ENCODE peak calls at places on chromosomes 11 and 22, in ten cellular contexts. One of them, this sample, is unnamed.
A peak's percentile ranks its signal among the peaks of the same experiment; 100 is the strongest.

GRCh38 chr11:111422494-111423249 is 43.6 kb upstream of the POU2AF1 start:
- DNase-seq in endothelial cell: peak; percentile 78
- DNase-seq in lower lobe of right lung: peak; percentile 61
- DNase-seq in mammary epithelial cell: no peak
- DNase-seq in GM23338: peak; percentile 90
- DNase-seq in B cell: peak; percentile 89
- DNase-seq in endothelial cell of umbilical vein: no peak
- DNase-seq in fibroblast of villous mesenchyme: peak; percentile 41
- DNase-seq in neural progenitor cell: peak; percentile 85
- DNase-seq in fibroblast of lung: peak; percentile 31
- DNase-seq in this sample: peak; percentile 62

GRCh38 chr11:76123243-76123642 is 83.1 kb downstream of the WNT11 start:
- DNase-seq in endothelial cell: no peak
- DNase-seq in lower lobe of right lung: no peak
- DNase-seq in mammary epithelial cell: no peak
- DNase-seq in GM23338: peak; percentile 55
- DNase-seq in B cell: no peak
- DNase-seq in endothelial cell of umbilical vein: no peak
- DNase-seq in fibroblast of villous mesenchyme: no peak
- DNase-seq in neural progenitor cell: no peak
- DNase-seq in fibroblast of lung: no peak
- DNase-seq in this sample: no peak

GRCh38 chr11:103826856-103827255 is 209.6 kb upstream of the DDI1 start:
- DNase-seq in endothelial cell: no peak
- DNase-seq in lower lobe of right lung: no peak
- DNase-seq in mammary epithelial cell: no peak
- DNase-seq in GM23338: no peak
- DNase-seq in B cell: no peak
- DNase-seq in endothelial cell of umbilical vein: no peak
- DNase-seq in fibroblast of villous mesenchyme: no peak
- DNase-seq in neural progenitor cell: no peak
- DNase-seq in fibroblast of lung: no peak
- DNase-seq in this sample: no peak

GRCh38 chr11:63762662-63763505 is 5.7 kb downstream of the ZFTA start:
- DNase-seq in endothelial cell: peak; percentile 41
- DNase-seq in lower lobe of right lung: no peak
- DNase-seq in mammary epithelial cell: no peak
- DNase-seq in GM23338: peak; percentile 71
- DNase-seq in B cell: no peak
- DNase-seq in endothelial cell of umbilical vein: peak; percentile 20
- DNase-seq in fibroblast of villous mesenchyme: peak; percentile 62
- DNase-seq in neural progenitor cell: peak; percentile 90
- DNase-seq in fibroblast of lung: peak; percentile 73
- DNase-seq in this sample: no peak

GRCh38 chr11:134453441-134453840 is 41.4 kb upstream of the B3GAT1 start:
- DNase-seq in endothelial cell: no peak
- DNase-seq in lower lobe of right lung: no peak
- DNase-seq in mammary epithelial cell: no peak
- DNase-seq in GM23338: no peak
- DNase-seq in B cell: no peak
- DNase-seq in endothelial cell of umbilical vein: no peak
- DNase-seq in fibroblast of villous mesenchyme: no peak
- DNase-seq in neural progenitor cell: no peak
- DNase-seq in fibroblast of lung: no peak
- DNase-seq in this sample: no peak

GRCh38 chr22:25903294-25903693 is 161.3 kb downstream of the MYO18B start:
- DNase-seq in endothelial cell: peak; percentile 48
- DNase-seq in lower lobe of right lung: no peak
- DNase-seq in mammary epithelial cell: no peak
- DNase-seq in GM23338: peak; percentile 85
- DNase-seq in B cell: no peak
- DNase-seq in endothelial cell of umbilical vein: no peak
- DNase-seq in fibroblast of villous mesenchyme: no peak
- DNase-seq in neural progenitor cell: peak; percentile 66
- DNase-seq in fibroblast of lung: no peak
- DNase-seq in this sample: no peak

GRCh38 chr11:132838621-132839020 is 693.7 kb downstream of the OPCML start:
- DNase-seq in endothelial cell: no peak
- DNase-seq in lower lobe of right lung: no peak
- DNase-seq in mammary epithelial cell: peak; percentile 19
- DNase-seq in GM23338: no peak
- DNase-seq in B cell: no peak
- DNase-seq in endothelial cell of umbilical vein: no peak
- DNase-seq in fibroblast of villous mesenchyme: no peak
- DNase-seq in neural progenitor cell: no peak
- DNase-seq in fibroblast of lung: peak; percentile 45
- DNase-seq in this sample: peak; percentile 38

GRCh38 chr11:13269775-13270174 is 7.8 kb upstream of the BMAL1 start:
- DNase-seq in endothelial cell: no peak
- DNase-seq in lower lobe of right lung: no peak
- DNase-seq in mammary epithelial cell: peak; percentile 78
- DNase-seq in GM23338: no peak
- DNase-seq in B cell: no peak
- DNase-seq in endothelial cell of umbilical vein: no peak
- DNase-seq in fibroblast of villous mesenchyme: no peak
- DNase-seq in neural progenitor cell: no peak
- DNase-seq in fibroblast of lung: no peak
- DNase-seq in this sample: peak; percentile 40

GRCh38 chr22:19875061-19875530 is 20.4 kb upstream of the GNB1L start:
- DNase-seq in endothelial cell: no peak
- DNase-seq in lower lobe of right lung: no peak
- DNase-seq in mammary epithelial cell: no peak
- DNase-seq in GM23338: no peak
- DNase-seq in B cell: no peak
- DNase-seq in endothelial cell of umbilical vein: no peak
- DNase-seq in fibroblast of villous mesenchyme: no peak
- DNase-seq in neural progenitor cell: no peak
- DNase-seq in fibroblast of lung: no peak
- DNase-seq in this sample: no peak

GRCh38 chr11:69634590-69634989 is 6.4 kb upstream of the CCND1 start:
- DNase-seq in endothelial cell: no peak
- DNase-seq in lower lobe of right lung: no peak
- DNase-seq in mammary epithelial cell: no peak
- DNase-seq in GM23338: no peak
- DNase-seq in B cell: no peak
- DNase-seq in endothelial cell of umbilical vein: no peak
- DNase-seq in fibroblast of villous mesenchyme: no peak
- DNase-seq in neural progenitor cell: no peak
- DNase-seq in fibroblast of lung: no peak
- DNase-seq in this sample: no peak

GRCh38 chr11:129209891-129210830 is 18.0 kb upstream of the ARHGAP32 start:
- DNase-seq in endothelial cell: no peak
- DNase-seq in lower lobe of right lung: no peak
- DNase-seq in mammary epithelial cell: no peak
- DNase-seq in GM23338: no peak
- DNase-seq in B cell: no peak
- DNase-seq in endothelial cell of umbilical vein: no peak
- DNase-seq in fibroblast of villous mesenchyme: peak; percentile 17
- DNase-seq in neural progenitor cell: no peak
- DNase-seq in fibroblast of lung: no peak
- DNase-seq in this sample: no peak

GRCh38 chr11:100010393-100010792 is 676.7 kb upstream of the ARHGAP42 start:
- DNase-seq in endothelial cell: peak; percentile 3
- DNase-seq in lower lobe of right lung: no peak
- DNase-seq in mammary epithelial cell: no peak
- DNase-seq in GM23338: peak; percentile 59
- DNase-seq in B cell: no peak
- DNase-seq in endothelial cell of umbilical vein: no peak
- DNase-seq in fibroblast of villous mesenchyme: no peak
- DNase-seq in neural progenitor cell: no peak
- DNase-seq in fibroblast of lung: no peak
- DNase-seq in this sample: no peak

GRCh38 chr11:121892131-121892681 is 223.8 kb downstream of the BLID start:
- DNase-seq in endothelial cell: peak; percentile 8
- DNase-seq in lower lobe of right lung: no peak
- DNase-seq in mammary epithelial cell: peak; percentile 51
- DNase-seq in GM23338: peak; percentile 61
- DNase-seq in B cell: no peak
- DNase-seq in endothelial cell of umbilical vein: peak; percentile 87
- DNase-seq in fibroblast of villous mesenchyme: peak; percentile 49
- DNase-seq in neural progenitor cell: peak; percentile 3
- DNase-seq in fibroblast of lung: peak; percentile 28
- DNase-seq in this sample: peak; percentile 88

GRCh38 chr11:117792241-117792640 is 4.8 kb downstream of the DSCAML1 start:
- DNase-seq in endothelial cell: no peak
- DNase-seq in lower lobe of right lung: peak; percentile 71
- DNase-seq in mammary epithelial cell: no peak
- DNase-seq in GM23338: no peak
- DNase-seq in B cell: no peak
- DNase-seq in endothelial cell of umbilical vein: no peak
- DNase-seq in fibroblast of villous mesenchyme: no peak
- DNase-seq in neural progenitor cell: no peak
- DNase-seq in fibroblast of lung: no peak
- DNase-seq in this sample: no peak

GRCh38 chr11:114180301-114181055 is 115.7 kb upstream of the NNMT start:
- DNase-seq in endothelial cell: peak; percentile 31
- DNase-seq in lower lobe of right lung: peak; percentile 75
- DNase-seq in mammary epithelial cell: no peak
- DNase-seq in GM23338: peak; percentile 74
- DNase-seq in B cell: no peak
- DNase-seq in endothelial cell of umbilical vein: peak; percentile 59
- DNase-seq in fibroblast of villous mesenchyme: peak; percentile 67
- DNase-seq in neural progenitor cell: peak; percentile 45
- DNase-seq in fibroblast of lung: peak; percentile 53
- DNase-seq in this sample: peak; percentile 61

GRCh38 chr11:74846770-74847169 is 98.1 kb downstream of the RNF169 start:
- DNase-seq in endothelial cell: no peak
- DNase-seq in lower lobe of right lung: no peak
- DNase-seq in mammary epithelial cell: no peak
- DNase-seq in GM23338: no peak
- DNase-seq in B cell: no peak
- DNase-seq in endothelial cell of umbilical vein: peak; percentile 78
- DNase-seq in fibroblast of villous mesenchyme: no peak
- DNase-seq in neural progenitor cell: no peak
- DNase-seq in fibroblast of lung: peak; percentile 10
- DNase-seq in this sample: no peak
- TF ChIP-seq CTCF in endothelial cell: no peak
- TF ChIP-seq CTCF in lower lobe of right lung: no peak
- TF ChIP-seq CTCF in mammary epithelial cell: no peak
- TF ChIP-seq CTCF in GM23338: no peak
- TF ChIP-seq CTCF in B cell: no peak
- TF ChIP-seq CTCF in endothelial cell of umbilical vein: peak; percentile 32
- TF ChIP-seq CTCF in fibroblast of villous mesenchyme: no peak
- TF ChIP-seq CTCF in neural progenitor cell: no peak
- TF ChIP-seq CTCF in fibroblast of lung: peak; percentile 15
- TF ChIP-seq CTCF in this sample: no peak

GRCh38 chr22:18122254-18122554 is 11.6 kb downstream of the TUBA8 start:
- DNase-seq in endothelial cell: no peak
- DNase-seq in lower lobe of right lung: no peak
- DNase-seq in mammary epithelial cell: no peak
- DNase-seq in GM23338: no peak
- DNase-seq in B cell: no peak
- DNase-seq in endothelial cell of umbilical vein: no peak
- DNase-seq in fibroblast of villous mesenchyme: no peak
- DNase-seq in neural progenitor cell: no peak
- DNase-seq in fibroblast of lung: no peak
- DNase-seq in this sample: no peak

GRCh38 chr22:18120941-18121340 is 10.3 kb downstream of the TUBA8 start:
- DNase-seq in endothelial cell: no peak
- DNase-seq in lower lobe of right lung: no peak
- DNase-seq in mammary epithelial cell: no peak
- DNase-seq in GM23338: no peak
- DNase-seq in B cell: no peak
- DNase-seq in endothelial cell of umbilical vein: no peak
- DNase-seq in fibroblast of villous mesenchyme: no peak
- DNase-seq in neural progenitor cell: no peak
- DNase-seq in fibroblast of lung: no peak
- DNase-seq in this sample: no peak

GRCh38 chr22:18119409-18120110 is 9.0 kb downstream of the TUBA8 start:
- DNase-seq in endothelial cell: no peak
- DNase-seq in lower lobe of right lung: no peak
- DNase-seq in mammary epithelial cell: no peak
- DNase-seq in GM23338: no peak
- DNase-seq in B cell: no peak
- DNase-seq in endothelial cell of umbilical vein: no peak
- DNase-seq in fibroblast of villous mesenchyme: no peak
- DNase-seq in neural progenitor cell: no peak
- DNase-seq in fibroblast of lung: no peak
- DNase-seq in this sample: peak; percentile 16

GRCh38 chr22:18118345-18118915 is 7.8 kb downstream of the TUBA8 start:
- DNase-seq in endothelial cell: no peak
- DNase-seq in lower lobe of right lung: no peak
- DNase-seq in mammary epithelial cell: no peak
- DNase-seq in GM23338: no peak
- DNase-seq in B cell: no peak
- DNase-seq in endothelial cell of umbilical vein: no peak
- DNase-seq in fibroblast of villous mesenchyme: no peak
- DNase-seq in neural progenitor cell: no peak
- DNase-seq in fibroblast of lung: no peak
- DNase-seq in this sample: no peak

GRCh38 chr22:18121436-18122253 is 11.0 kb downstream of the TUBA8 start:
- DNase-seq in endothelial cell: peak; percentile 15
- DNase-seq in lower lobe of right lung: no peak
- DNase-seq in mammary epithelial cell: no peak
- DNase-seq in GM23338: peak; percentile 52
- DNase-seq in B cell: no peak
- DNase-seq in endothelial cell of umbilical vein: peak; percentile 7
- DNase-seq in fibroblast of villous mesenchyme: no peak
- DNase-seq in neural progenitor cell: peak; percentile 71
- DNase-seq in fibroblast of lung: no peak
- DNase-seq in this sample: no peak
- TF ChIP-seq CTCF in endothelial cell: no peak
- TF ChIP-seq CTCF in lower lobe of right lung: no peak
- TF ChIP-seq CTCF in mammary epithelial cell: no peak
- TF ChIP-seq CTCF in GM23338: peak; percentile 25
- TF ChIP-seq CTCF in B cell: no peak
- TF ChIP-seq CTCF in endothelial cell of umbilical vein: peak; percentile 17
- TF ChIP-seq CTCF in fibroblast of villous mesenchyme: peak; percentile 11
- TF ChIP-seq CTCF in neural progenitor cell: peak; percentile 25
- TF ChIP-seq CTCF in fibroblast of lung: no peak
- TF ChIP-seq CTCF in this sample: no peak

DNA sequence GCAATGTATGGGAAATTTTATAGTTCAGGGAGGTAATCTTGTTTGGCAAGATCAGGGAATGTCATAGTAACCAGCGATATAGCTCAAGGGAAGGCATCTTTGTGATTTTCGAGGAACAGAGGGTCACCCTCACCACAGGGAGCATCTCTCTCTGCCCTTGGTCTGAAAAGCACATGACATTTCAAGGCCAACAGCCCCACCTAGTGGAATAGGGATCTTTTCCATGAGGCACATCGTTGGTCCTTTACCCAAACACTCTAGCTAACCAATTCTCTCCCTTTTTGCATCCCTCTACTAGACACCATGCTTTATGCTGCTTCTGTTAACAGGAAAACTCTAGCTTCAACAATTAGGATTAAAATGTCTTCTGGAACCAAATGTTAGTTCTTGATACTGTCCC is 179.0 kb downstream of the GRM5 start:
- DNase-seq in endothelial cell: peak; percentile 24
- DNase-seq in lower lobe of right lung: no peak
- DNase-seq in mammary epithelial cell: peak; percentile 51
- DNase-seq in GM23338: peak; percentile 84
- DNase-seq in B cell: no peak
- DNase-seq in endothelial cell of umbilical vein: peak; percentile 39
- DNase-seq in fibroblast of villous mesenchyme: peak; percentile 8
- DNase-seq in neural progenitor cell: peak; percentile 70
- DNase-seq in fibroblast of lung: peak; percentile 37
- DNase-seq in this sample: peak; percentile 82
- TF ChIP-seq CTCF in endothelial cell: peak; percentile 31
- TF ChIP-seq CTCF in lower lobe of right lung: no peak
- TF ChIP-seq CTCF in mammary epithelial cell: peak; percentile 70
- TF ChIP-seq CTCF in GM23338: peak; percentile 60
- TF ChIP-seq CTCF in B cell: no peak
- TF ChIP-seq CTCF in endothelial cell of umbilical vein: peak; percentile 43
- TF ChIP-seq CTCF in fibroblast of villous mesenchyme: peak; percentile 18
- TF ChIP-seq CTCF in neural progenitor cell: peak; percentile 62
- TF ChIP-seq CTCF in fibroblast of lung: peak; percentile 43
- TF ChIP-seq CTCF in this sample: peak; percentile 70

GRCh38 chr11:17405232-17406005 is 17.0 kb upstream of the KCNJ11 start:
- DNase-seq in endothelial cell: no peak
- DNase-seq in lower lobe of right lung: peak; percentile 81
- DNase-seq in mammary epithelial cell: peak; percentile 30
- DNase-seq in GM23338: peak; percentile 50
- DNase-seq in B cell: no peak
- DNase-seq in endothelial cell of umbilical vein: no peak
- DNase-seq in fibroblast of villous mesenchyme: peak; percentile 68
- DNase-seq in neural progenitor cell: peak; percentile 71
- DNase-seq in fibroblast of lung: peak; percentile 32
- DNase-seq in this sample: peak; percentile 64
- TF ChIP-seq CTCF in endothelial cell: no peak
- TF ChIP-seq CTCF in lower lobe of right lung: peak; percentile 37
- TF ChIP-seq CTCF in mammary epithelial cell: peak; percentile 16
- TF ChIP-seq CTCF in GM23338: peak; percentile 30
- TF ChIP-seq CTCF in B cell: no peak
- TF ChIP-seq CTCF in endothelial cell of umbilical vein: no peak
- TF ChIP-seq CTCF in fibroblast of villous mesenchyme: peak; percentile 30
- TF ChIP-seq CTCF in neural progenitor cell: peak; percentile 49
- TF ChIP-seq CTCF in fibroblast of lung: no peak
- TF ChIP-seq CTCF in this sample: no peak